ENCODE peak calls at places on chromosomes 2 and 18, in five cellular contexts. N is bronchial epithelial cell, K is M059J, B is IMR-90, I is mucosa of descending colon. R is an unnamed sample.

GRCh38 chr18:58949031-58949430 is 84.4 kb downstream of the ZNF532 start:
- DNase-seq in N (no peak), K (no peak), B (no peak), I (no peak), R (no peak)

GRCh38 chr18:8661754-8662573 is 43.4 kb upstream of the MTCL1 start:
- DNase-seq in N (peak), K (peak), B (peak), I (no peak), R (no peak)

GRCh38 chr2:18804540-18804939 is 215.2 kb upstream of the NT5C1B start:
- DNase-seq in N (peak), K (no peak), B (no peak), I (no peak), R (no peak)

GRCh38 chr18:49168970-49169619 is 218.3 kb upstream of the SMAD7 start:
- DNase-seq in N (peak), K (no peak), B (no peak), I (no peak), R (no peak)

GRCh38 chr18:28338316-28338715 is 161.4 kb upstream of the CDH2 start:
- DNase-seq in N (no peak), K (no peak), B (no peak), I (no peak), R (no peak)

GRCh38 chr2:109216332-109216731 is 87.3 kb downstream of the SH3RF3 start:
- DNase-seq in N (no peak), K (no peak), B (no peak), I (no peak), R (peak)

GRCh38 chr2:2564300-2565085 is 233.4 kb upstream of the MYT1L start:
- DNase-seq in N (no peak), K (no peak), B (no peak), I (no peak), R (no peak)

GRCh38 chr2:229714736-229715541 is 584 bp upstream of the DNER start:
- DNase-seq in N (peak), K (peak), B (peak), I (peak), R (peak)

GRCh38 chr2:178756843-178757242 is 50.4 kb downstream of the TTN start:
- DNase-seq in N (peak), K (peak), B (peak), I (no peak), R (no peak)

GRCh38 chr2:118443596-118443995 is 355.3 kb downstream of the INSIG2 start:
- DNase-seq in N (peak), K (peak), B (peak), I (no peak), R (peak)

GRCh38 chr2:240611601-240612210 is 13.6 kb upstream of the GPR35 start:
- DNase-seq in N (no peak), K (no peak), B (no peak), I (peak), R (no peak)

GRCh38 chr2:217402622-217403383 is 542.9 kb upstream of the TNP1 start:
- DNase-seq in N (peak), K (peak), B (no peak), I (no peak), R (peak)

GRCh38 chr2:69848186-69848790 is 18.8 kb downstream of the GMCL1 start:
- DNase-seq in N (peak), K (no peak), B (no peak), I (no peak), R (no peak)

GRCh38 chr2:230925443-230925878 is 419 bp upstream of the GPR55 start:
- DNase-seq in N (peak), K (no peak), B (no peak), I (no peak), R (no peak)

GRCh38 chr18:2258954-2259353 is 312.4 kb downstream of the METTL4 start:
- DNase-seq in N (no peak), K (peak), B (no peak), I (no peak), R (no peak)

GRCh38 chr2:67384115-67384823 is 12.9 kb upstream of the ETAA1 start:
- DNase-seq in N (no peak), K (no peak), B (no peak), I (no peak), R (no peak)

GRCh38 chr2:20666114-20666363 is 905 bp upstream of the GDF7 start:
- DNase-seq in N (no peak), K (no peak), B (no peak), I (no peak), R (no peak)

GRCh38 chr2:164389411-164389810 is 231.9 kb downstream of the GRB14 start:
- DNase-seq in N (no peak), K (no peak), B (no peak), I (no peak), R (no peak)

GRCh38 chr2:34567128-34567527 is 968.0 kb upstream of the FAM98A start:
- DNase-seq in N (no peak), K (no peak), B (no peak), I (no peak), R (no peak)

GRCh38 chr2:97708608-97709007 is 4.8 kb upstream of the ZAP70 start:
- DNase-seq in N (no peak), K (no peak), B (no peak), I (no peak), R (no peak)

GRCh38 chr2:223046470-223047053 is 5.4 kb upstream of the KCNE4 start:
- DNase-seq in N (no peak), K (no peak), B (no peak), I (no peak), R (no peak)

GRCh38 chr2:85554980-85555612 is 6.2 kb downstream of the GGCX start:
- DNase-seq in N (no peak), K (no peak), B (no peak), I (no peak), R (no peak)

GRCh38 chr2:1833046-1833445 is 88.7 kb upstream of the PXDN start:
- DNase-seq in N (no peak), K (no peak), B (no peak), I (no peak), R (no peak)

GRCh38 chr2:200703132-200703925 is 108.4 kb upstream of the BZW1 start:
- DNase-seq in N (peak), K (peak), B (peak), I (no peak), R (peak)

GRCh38 chr18:51614033-51614432 is 416.6 kb upstream of the MEX3C start:
- DNase-seq in N (peak), K (peak), B (no peak), I (no peak), R (peak)

GRCh38 chr2:182642328-182642727 is 73.7 kb upstream of the DNAJC10 start:
- DNase-seq in N (peak), K (peak), B (peak), I (peak), R (peak)

GRCh38 chr2:212328129-212328528 is 210.5 kb downstream of the ERBB4 start:
- DNase-seq in N (no peak), K (peak), B (no peak), I (no peak), R (no peak)

GRCh38 chr2:136135924-136136906 is 18.3 kb upstream of the CXCR4 start:
- DNase-seq in N (no peak), K (no peak), B (no peak), I (peak), R (peak)

GRCh38 chr2:100757621-100758394 is 62.1 kb upstream of the NPAS2 start:
- DNase-seq in N (peak), K (peak), B (peak), I (no peak), R (peak)

GRCh38 chr2:211157856-211158463 is 601.6 kb downstream of the CPS1 start:
- DNase-seq in N (peak), K (peak), B (peak), I (peak), R (peak)

GRCh38 chr2:241855245-241855887 is 3.3 kb downstream of the PDCD1 start:
- DNase-seq in N (no peak), K (no peak), B (no peak), I (no peak), R (no peak)